ENCODE peak calls at places on chromosomes 7 and 10, in nine cellular contexts. S is fibroblast of lung, M is PC-9, W is neural progenitor cell, J is astrocyte, E is GM23338, N is HepG2, T is endothelial cell of umbilical vein, Q is K562. K is an unnamed sample.

GRCh38 chr7:142112086-142112485 is 568 bp downstream of the MGAM2 start:
- DNase-seq in T (no peak), Q (no peak), J (no peak), N (no peak), S (no peak), E (peak), M (no peak), W (no peak), K (no peak)

GRCh38 chr7:137606061-137606674 is 240.6 kb downstream of the DGKI start:
- DNase-seq in T (peak), M (no peak), Q (peak), J (peak), E (peak), N (peak), S (peak), W (peak), K (peak)

GRCh38 chr10:132397671-132398565 is 918 bp downstream of the PWWP2B start:
- DNase-seq in N (no peak), T (peak), E (peak), M (peak), S (peak), J (peak), Q (peak), W (peak), K (peak)

GRCh38 chr7:20906791-20907190 is 120.1 kb upstream of the SP8 start:
- DNase-seq in J (no peak), E (no peak), S (no peak), W (no peak), M (no peak), N (no peak), Q (no peak), T (no peak), K (no peak)

GRCh38 chr10:97944772-97945171 is 85.6 kb downstream of the CRTAC1 start:
- DNase-seq in M (no peak), S (no peak), T (no peak), W (no peak), J (no peak), E (no peak), N (no peak), Q (no peak), K (no peak)

GRCh38 chr7:130987092-130987491 is 253.1 kb upstream of the KLF14 start:
- DNase-seq in J (no peak), Q (no peak), W (no peak), N (peak), E (peak), T (no peak), M (peak), S (peak), K (no peak)

GRCh38 chr10:97182327-97182990 is 3.3 kb downstream of the SLIT1 start:
- DNase-seq in S (no peak), J (no peak), M (no peak), Q (no peak), E (no peak), N (no peak), T (no peak), W (no peak), K (no peak)

GRCh38 chr10:4352566-4352961 is 473.4 kb upstream of the AKR1E2 start:
- DNase-seq in S (peak), E (no peak), W (no peak), J (peak), N (no peak), M (no peak), Q (no peak), T (peak), K (no peak)

GRCh38 chr7:52669031-52669430 is 366.4 kb upstream of the POM121L12 start:
- DNase-seq in S (no peak), E (no peak), N (no peak), T (no peak), W (no peak), J (no peak), Q (no peak), M (no peak), K (no peak)

GRCh38 chr10:132679217-132679595 is 106.7 kb downstream of the NKX6-2 start:
- DNase-seq in W (no peak), N (no peak), T (no peak), E (no peak), Q (no peak), S (no peak), J (no peak), M (no peak), K (no peak)

GRCh38 chr10:30803058-30803457 is 173.5 kb upstream of the LYZL2 start:
- DNase-seq in W (no peak), J (no peak), Q (no peak), M (no peak), E (no peak), S (no peak), T (no peak), N (no peak), K (no peak)

GRCh38 chr7:50610521-50611277 is 45.5 kb upstream of the DDC start:
- DNase-seq in N (no peak), Q (no peak), J (peak), S (peak), M (peak), E (no peak), T (peak), W (no peak), K (no peak)

GRCh38 chr10:12638103-12638502 is 288.8 kb downstream of the CAMK1D start:
- DNase-seq in T (no peak), N (peak), Q (no peak), W (peak), J (peak), E (no peak), S (peak), M (no peak), K (peak)

GRCh38 chr10:30040597-30040996 is 18.8 kb downstream of the JCAD start:
- DNase-seq in M (no peak), N (no peak), E (no peak), W (no peak), S (no peak), J (no peak), Q (no peak), T (no peak), K (no peak)

GRCh38 chr10:104151737-104152136 is 29.8 kb downstream of the SFR1 start:
- DNase-seq in W (no peak), S (no peak), T (no peak), N (no peak), M (no peak), Q (no peak), E (no peak), J (no peak), K (no peak)

GRCh38 chr10:13681963-13682362 is 95.2 kb downstream of the PRPF18 start:
- DNase-seq in N (no peak), W (no peak), J (peak), M (no peak), Q (no peak), S (peak), E (no peak), T (no peak), K (no peak)

GRCh38 chr7:64959072-64959747 is 31.6 kb downstream of the ZNF117 start:
- DNase-seq in M (no peak), Q (no peak), E (peak), T (peak), N (peak), S (no peak), J (no peak), W (peak), K (peak)

GRCh38 chr10:75011221-75011620 is 100.2 kb upstream of the SAMD8 start:
- DNase-seq in N (no peak), T (no peak), M (no peak), W (no peak), J (no peak), E (no peak), Q (no peak), S (no peak), K (peak)

GRCh38 chr10:74039561-74040145 is 41.7 kb downstream of the VCL start:
- DNase-seq in J (peak), M (no peak), T (peak), W (no peak), N (no peak), Q (no peak), E (no peak), S (peak), K (no peak)

GRCh38 chr10:122073508-122073907 is 84.5 kb downstream of the TACC2 start:
- DNase-seq in T (no peak), S (no peak), M (no peak), J (no peak), E (no peak), N (no peak), W (no peak), Q (no peak), K (no peak)

GRCh38 chr7:66110861-66111260 is 3.8 kb upstream of the CRCP start:
- DNase-seq in T (no peak), E (peak), S (peak), W (no peak), Q (no peak), N (peak), J (peak), M (peak), K (no peak)

GRCh38 chr10:6530211-6530840 is 49.8 kb downstream of the PRKCQ start:
- DNase-seq in S (no peak), J (no peak), E (no peak), W (no peak), N (no peak), Q (no peak), M (no peak), T (no peak), K (no peak)

GRCh38 chr7:39510738-39511372 is 55.3 kb upstream of the YAE1 start:
- DNase-seq in Q (no peak), E (no peak), J (peak), W (no peak), N (no peak), M (no peak), T (no peak), S (peak), K (no peak)

GRCh38 chr10:25101466-25101865 is 73.3 kb upstream of the GPR158 start:
- DNase-seq in W (no peak), J (no peak), S (peak), M (no peak), T (no peak), N (no peak), Q (no peak), E (no peak), K (no peak)

GRCh38 chr7:92228100-92228499 is 17.6 kb downstream of the KRIT1 start:
- DNase-seq in Q (no peak), M (no peak), N (no peak), E (no peak), T (no peak), J (no peak), S (no peak), W (no peak), K (no peak)

GRCh38 chr7:131604841-131605279 is 48.4 kb upstream of the PODXL start:
- DNase-seq in Q (no peak), W (no peak), M (peak), S (peak), E (peak), J (peak), T (no peak), N (no peak), K (no peak)

GRCh38 chr7:42982604-42983115 is 50.5 kb downstream of the MRPL32 start:
- DNase-seq in E (peak), M (no peak), T (no peak), W (no peak), N (peak), S (no peak), Q (no peak), J (no peak), K (no peak)

GRCh38 chr10:73922007-73922863 is 11.3 kb downstream of the PLAU start:
- DNase-seq in N (no peak), S (no peak), W (no peak), E (no peak), Q (no peak), T (no peak), M (no peak), J (no peak), K (peak)

GRCh38 chr10:11192304-11193018 is 174.8 kb downstream of the CELF2 start:
- DNase-seq in M (no peak), J (no peak), W (no peak), T (no peak), E (peak), S (no peak), Q (no peak), N (no peak), K (no peak)

GRCh38 chr10:76033457-76034196 is 602.2 kb downstream of the LRMDA start:
- DNase-seq in Q (no peak), M (no peak), J (peak), N (peak), S (peak), T (peak), W (peak), E (peak), K (no peak)

GRCh38 chr7:28990200-28990960 is 32.2 kb upstream of the TRIL start:
- DNase-seq in T (no peak), Q (no peak), N (no peak), S (peak), M (no peak), J (peak), W (peak), E (peak), K (no peak)

GRCh38 chr7:90833443-90833842 is 237.3 kb downstream of the CDK14 start:
- DNase-seq in E (no peak), T (no peak), N (no peak), W (no peak), Q (no peak), J (peak), S (peak), M (no peak), K (no peak)

GRCh38 chr10:17113346-17113745 is 16.3 kb downstream of the CUBN start:
- DNase-seq in Q (no peak), M (no peak), N (no peak), J (no peak), T (no peak), W (no peak), E (no peak), S (no peak), K (no peak)

GRCh38 chr7:134901389-134902020 is 84.8 kb upstream of the AGBL3 start:
- DNase-seq in E (no peak), N (peak), T (no peak), S (no peak), M (no peak), J (no peak), W (no peak), Q (no peak), K (no peak)

GRCh38 chr10:23079700-23080099 is 15.7 kb upstream of the MSRB2 start:
- DNase-seq in S (no peak), J (no peak), W (peak), M (no peak), E (peak), Q (no peak), N (no peak), T (no peak), K (no peak)

GRCh38 chr7:32518534-32519140 is 23.3 kb downstream of the AVL9 start:
- DNase-seq in N (peak), J (peak), M (no peak), T (no peak), W (peak), Q (no peak), S (peak), E (peak), K (no peak)

GRCh38 chr10:46033602-46034011 is 3.2 kb upstream of the NCOA4 start:
- DNase-seq in M (peak), J (peak), S (peak), T (peak), Q (no peak), N (peak), W (no peak), E (no peak), K (no peak)

GRCh38 chr10:97726636-97727178 is 10.2 kb upstream of the ZFYVE27 start:
- DNase-seq in J (peak), W (peak), E (peak), T (peak), S (peak), M (no peak), N (peak), Q (peak), K (no peak)

GRCh38 chr7:97835296-97836138 is 36.7 kb downstream of the ASNS start:
- DNase-seq in W (peak), N (peak), E (peak), S (peak), Q (peak), T (peak), M (peak), J (peak), K (peak)

DNA sequence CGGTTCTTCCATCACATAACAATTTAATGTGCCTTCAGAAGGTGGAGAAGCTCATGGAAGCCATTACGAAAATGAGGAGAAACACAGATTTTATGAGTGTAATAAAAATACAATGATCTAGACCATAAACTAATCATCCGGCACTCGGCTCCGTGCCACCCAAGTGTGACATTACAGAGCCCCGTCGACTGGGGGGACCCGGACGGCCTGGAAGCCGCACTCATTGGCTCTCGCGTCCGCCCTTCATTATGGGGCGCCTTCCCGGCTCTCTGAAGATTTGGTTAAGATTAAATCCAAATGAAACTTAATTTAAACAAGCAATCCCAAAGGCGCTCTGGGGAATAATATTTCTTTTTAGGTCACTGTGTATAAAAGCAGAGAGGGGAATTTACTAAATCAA is 242.6 kb downstream of the DNAJB6 start:
- DNase-seq in E (no peak), S (no peak), Q (no peak), M (no peak), J (no peak), W (no peak), T (no peak), N (no peak), K (no peak)
- TF ChIP-seq EZH2 in E (no peak), S (no peak), Q (no peak), M (no peak), J (no peak), W (no peak), T (no peak), N (no peak), K (no peak)

GRCh38 chr7:107659666-107660065 is 962 bp upstream of the SLC26A4 start:
- DNase-seq in J (peak), M (no peak), W (no peak), S (peak), Q (no peak), N (no peak), E (no peak), T (no peak), K (no peak)
- TF ChIP-seq EZH2 in J (no peak), M (no peak), W (no peak), S (no peak), Q (no peak), N (no peak), E (no peak), T (no peak), K (no peak)

DNA sequence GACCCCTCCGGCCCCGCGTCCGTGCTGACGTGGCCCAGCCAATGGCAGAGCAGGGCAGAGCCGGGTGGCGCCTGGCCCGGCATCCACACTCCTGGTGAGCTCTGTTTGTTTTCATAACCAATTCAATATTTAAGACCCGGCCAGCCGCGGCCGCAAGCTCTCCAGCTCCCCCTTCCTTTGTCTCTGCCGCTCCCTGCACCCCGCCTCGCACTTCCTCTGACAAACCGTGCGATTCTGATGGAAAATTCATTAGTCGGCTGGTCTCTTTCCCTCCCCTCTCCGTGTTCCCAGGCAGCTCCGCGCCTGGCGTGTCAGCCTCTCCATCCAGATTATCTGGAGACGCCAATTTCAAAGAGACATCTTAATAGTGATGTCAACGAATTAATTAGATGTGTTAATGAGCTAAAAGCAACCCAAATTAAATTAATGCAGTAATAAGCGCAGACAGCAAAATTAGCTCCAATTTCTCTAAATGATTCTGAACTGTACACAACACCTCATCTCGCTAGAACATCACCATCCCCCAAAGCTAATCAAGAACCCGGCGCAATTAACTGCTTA is 55.3 kb downstream of the MICALL2 start:
- DNase-seq in M (no peak), W (peak), J (peak), Q (no peak), T (peak), S (peak), N (no peak), E (peak), K (no peak)
- TF ChIP-seq EZH2 in M (no peak), W (peak), J (peak), Q (no peak), T (no peak), S (no peak), N (no peak), E (no peak), K (no peak)

GRCh38 chr10:70253878-70254765 is 20.9 kb upstream of the PPA1 start:
- DNase-seq in N (no peak), T (no peak), M (no peak), W (no peak), Q (no peak), E (no peak), S (no peak), J (no peak), K (no peak)

GRCh38 chr10:70254795-70255328 is 21.6 kb upstream of the PPA1 start:
- DNase-seq in N (no peak), T (no peak), M (no peak), W (no peak), E (no peak), S (no peak), J (no peak), Q (no peak), K (no peak)

GRCh38 chr10:70256463-70256862 is 23.2 kb upstream of the PPA1 start:
- DNase-seq in M (no peak), S (no peak), N (no peak), Q (no peak), E (no peak), T (no peak), J (no peak), W (no peak), K (no peak)

GRCh38 chr10:70258216-70258615 is 25.0 kb upstream of the PPA1 start:
- DNase-seq in S (no peak), N (no peak), W (no peak), M (no peak), T (no peak), Q (no peak), E (no peak), J (no peak), K (no peak)

GRCh38 chr10:70255329-70256299 is 22.4 kb upstream of the PPA1 start:
- DNase-seq in E (peak), N (peak), J (peak), W (no peak), M (peak), T (peak), S (peak), Q (no peak), K (no peak)
- TF ChIP-seq EZH2 in E (no peak), N (no peak), J (peak), W (no peak), M (no peak), T (peak), S (no peak), Q (no peak), K (no peak)

GRCh38 chr7:157003445-157004049 is 6.9 kb downstream of the MNX1 start:
- DNase-seq in M (no peak), W (peak), J (no peak), E (peak), S (no peak), N (no peak), Q (no peak), T (no peak), K (peak)

GRCh38 chr7:157001920-157002818 is 8.3 kb downstream of the MNX1 start:
- DNase-seq in S (no peak), M (no peak), W (peak), N (no peak), E (peak), T (no peak), Q (no peak), J (no peak), K (peak)

GRCh38 chr7:157004050-157004838 is 6.2 kb downstream of the MNX1 start:
- DNase-seq in Q (no peak), J (peak), W (peak), E (no peak), M (no peak), N (no peak), S (peak), T (peak), K (peak)

GRCh38 chr7:157000741-157001653 is 9.5 kb downstream of the MNX1 start:
- DNase-seq in Q (no peak), M (no peak), W (peak), N (no peak), T (no peak), E (no peak), S (no peak), J (no peak), K (peak)

DNA sequence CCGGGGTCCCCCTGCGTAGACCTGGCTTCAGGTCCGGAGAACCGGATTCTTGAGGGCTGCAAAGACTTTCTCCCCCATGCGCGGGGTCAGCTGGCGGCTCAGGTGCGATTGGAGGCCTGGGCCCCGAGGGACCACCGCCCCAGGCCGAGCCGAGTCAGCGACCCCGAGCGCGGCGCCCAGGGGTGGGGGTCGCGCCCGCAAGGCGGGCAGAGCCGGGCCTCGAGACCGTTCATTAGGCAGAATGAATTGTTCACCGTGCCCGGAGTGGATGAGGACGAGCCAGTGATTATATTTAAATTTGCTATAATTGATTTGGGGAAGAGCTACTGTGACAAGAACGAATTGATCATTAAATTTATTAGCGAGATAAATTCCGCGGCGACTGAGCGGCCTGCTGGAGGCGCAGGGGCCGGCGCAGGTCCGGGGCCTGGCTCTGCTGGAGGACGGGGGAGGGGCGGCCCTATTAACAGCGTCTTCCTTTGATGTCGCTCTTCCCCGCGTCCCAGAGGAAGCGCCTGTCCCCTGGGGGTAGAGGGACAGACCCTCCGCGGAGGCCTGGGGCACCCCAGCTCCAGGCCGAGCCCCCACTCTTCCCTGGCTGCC is 7.5 kb downstream of the MNX1 start:
- DNase-seq in J (no peak), W (peak), T (no peak), Q (peak), E (peak), M (no peak), N (no peak), S (no peak), K (peak)
- TF ChIP-seq EZH2 in J (peak), W (peak), T (peak), Q (no peak), E (peak), M (no peak), N (no peak), S (peak), K (no peak)

GRCh38 chr10:123150986-123151738 is 3.0 kb upstream of the BUB3 start:
- DNase-seq in W (peak), T (peak), S (peak), E (peak), Q (no peak), M (no peak), N (no peak), J (no peak), K (no peak)
- TF ChIP-seq EZH2 in W (peak), T (peak), S (peak), E (no peak), Q (no peak), M (no peak), N (peak), J (peak), K (no peak)